ENCODE peak calls at places on chromosomes 2 and 18, in six cellular contexts. B, A, J, E, L and K are unnamed samples.

GRCh38 chr2:12605936-12606335 is 110.8 kb upstream of the TRIB2 start:
- DNase-seq in E (no peak), B (no peak), L (no peak), J (no peak), A (peak; percentile 21), K (no peak)

GRCh38 chr18:55256568-55257289 is 297.5 kb upstream of the CCDC68 start:
- DNase-seq in A (no peak), E (no peak), B (no peak), J (no peak), L (no peak), K (peak; percentile 87)

GRCh38 chr18:36734589-36734988 is 94.2 kb downstream of the TPGS2 start:
- DNase-seq in L (no peak), B (no peak), A (no peak), E (no peak), J (no peak), K (no peak)

GRCh38 chr2:118059919-118060478 is 28.3 kb upstream of the INSIG2 start:
- DNase-seq in A (peak; percentile 74), L (no peak), E (no peak), J (peak; percentile 92), B (no peak), K (no peak)

GRCh38 chr2:195533771-195534642 is 123.0 kb upstream of the SLC39A10 start:
- DNase-seq in A (peak; percentile 94), B (no peak), L (no peak), E (no peak), J (peak; percentile 79), K (peak; percentile 14)

GRCh38 chr18:9008203-9008708 is 94.2 kb upstream of the NDUFV2 start:
- DNase-seq in E (no peak), J (no peak), A (no peak), B (no peak), L (no peak), K (no peak)

GRCh38 chr2:20094955-20095354 is 43.5 kb upstream of the LAPTM4A start:
- DNase-seq in L (no peak), E (no peak), J (no peak), A (no peak), B (no peak), K (no peak)

GRCh38 chr2:154067124-154067523 is 195.4 kb downstream of the GALNT13 start:
- DNase-seq in L (no peak), J (no peak), B (no peak), E (no peak), A (no peak), K (no peak)

GRCh38 chr2:85326946-85327756 is 638 bp downstream of the TGOLN2 start:
- DNase-seq in A (peak; percentile 45), B (peak; percentile 41), E (no peak), J (peak; percentile 59), L (peak; percentile 33), K (peak; percentile 33)

GRCh38 chr2:127864877-127865276 is 6.9 kb upstream of the POLR2D start:
- DNase-seq in E (no peak), L (no peak), A (no peak), J (peak; percentile 32), B (no peak), K (peak; percentile 52)

GRCh38 chr2:179671314-179671713 is 190.1 kb downstream of the ZNF385B start:
- DNase-seq in J (no peak), L (no peak), A (no peak), E (no peak), B (no peak), K (no peak)

GRCh38 chr2:48397846-48398245 is 132.1 kb upstream of the STON1 start:
- DNase-seq in E (no peak), A (no peak), J (no peak), B (no peak), L (no peak), K (no peak)

GRCh38 chr18:77087391-77088141 is 45.0 kb downstream of the MBP start:
- DNase-seq in J (peak; percentile 65), A (no peak), B (no peak), E (no peak), L (peak; percentile 37), K (peak; percentile 40)

GRCh38 chr2:2012505-2012904 is 268.2 kb upstream of the PXDN start:
- DNase-seq in L (no peak), A (no peak), E (no peak), J (no peak), B (no peak), K (no peak)

GRCh38 chr2:105873721-105874120 is 129.0 kb downstream of the NCK2 start:
- DNase-seq in J (peak; percentile 90), E (no peak), A (peak; percentile 89), L (peak; percentile 27), B (no peak), K (no peak)

GRCh38 chr18:49335677-49336076 is 124.8 kb downstream of the DYM start:
- DNase-seq in L (no peak), J (no peak), E (no peak), B (no peak), A (no peak), K (peak; percentile 7)

GRCh38 chr18:63233334-63233733 is 86.2 kb downstream of the BCL2 start:
- DNase-seq in J (no peak), A (no peak), L (no peak), B (no peak), E (no peak), K (no peak)

GRCh38 chr2:214706986-214707385 is 102.5 kb downstream of the BARD1 start:
- DNase-seq in B (no peak), E (no peak), A (peak; percentile 43), J (peak; percentile 4), L (no peak), K (peak; percentile 80)

GRCh38 chr2:78832481-78832880 is 193.0 kb upstream of the REG3G start:
- DNase-seq in E (no peak), J (no peak), B (no peak), L (no peak), A (no peak), K (no peak)

GRCh38 chr2:188142636-188143035 is 149.0 kb upstream of the GULP1 start:
- DNase-seq in A (peak; percentile 28), L (no peak), B (no peak), E (no peak), J (peak; percentile 34), K (no peak)

GRCh38 chr18:63540131-63540530 is 2.0 kb upstream of the SERPINB12 start:
- DNase-seq in A (peak; percentile 46), L (peak; percentile 30), E (no peak), J (peak; percentile 3), B (no peak), K (peak; percentile 65)

GRCh38 chr2:134657650-134658250 is 61.0 kb downstream of the TMEM163 start:
- DNase-seq in L (no peak), A (no peak), J (no peak), E (no peak), B (peak; percentile 43), K (no peak)

GRCh38 chr2:64742678-64743077 is 89.0 kb upstream of the SERTAD2 start:
- DNase-seq in J (no peak), B (no peak), E (no peak), L (no peak), A (no peak), K (no peak)

GRCh38 chr18:45359275-45360009 is 255.8 kb upstream of the SLC14A2 start:
- DNase-seq in B (no peak), J (no peak), A (no peak), E (no peak), L (no peak), K (peak; percentile 16)

GRCh38 chr18:76958692-76959341 is 136.5 kb downstream of the ZNF236 start:
- DNase-seq in J (no peak), L (no peak), B (no peak), A (no peak), E (no peak), K (peak; percentile 91)

GRCh38 chr2:155844481-155844880 is 488.0 kb downstream of the NR4A2 start:
- DNase-seq in L (no peak), J (no peak), E (no peak), B (no peak), A (no peak), K (no peak)

GRCh38 chr2:174591740-174592139 is 5.9 kb downstream of the WIPF1 start:
- DNase-seq in J (no peak), L (no peak), B (no peak), E (no peak), A (no peak), K (no peak)

DNA sequence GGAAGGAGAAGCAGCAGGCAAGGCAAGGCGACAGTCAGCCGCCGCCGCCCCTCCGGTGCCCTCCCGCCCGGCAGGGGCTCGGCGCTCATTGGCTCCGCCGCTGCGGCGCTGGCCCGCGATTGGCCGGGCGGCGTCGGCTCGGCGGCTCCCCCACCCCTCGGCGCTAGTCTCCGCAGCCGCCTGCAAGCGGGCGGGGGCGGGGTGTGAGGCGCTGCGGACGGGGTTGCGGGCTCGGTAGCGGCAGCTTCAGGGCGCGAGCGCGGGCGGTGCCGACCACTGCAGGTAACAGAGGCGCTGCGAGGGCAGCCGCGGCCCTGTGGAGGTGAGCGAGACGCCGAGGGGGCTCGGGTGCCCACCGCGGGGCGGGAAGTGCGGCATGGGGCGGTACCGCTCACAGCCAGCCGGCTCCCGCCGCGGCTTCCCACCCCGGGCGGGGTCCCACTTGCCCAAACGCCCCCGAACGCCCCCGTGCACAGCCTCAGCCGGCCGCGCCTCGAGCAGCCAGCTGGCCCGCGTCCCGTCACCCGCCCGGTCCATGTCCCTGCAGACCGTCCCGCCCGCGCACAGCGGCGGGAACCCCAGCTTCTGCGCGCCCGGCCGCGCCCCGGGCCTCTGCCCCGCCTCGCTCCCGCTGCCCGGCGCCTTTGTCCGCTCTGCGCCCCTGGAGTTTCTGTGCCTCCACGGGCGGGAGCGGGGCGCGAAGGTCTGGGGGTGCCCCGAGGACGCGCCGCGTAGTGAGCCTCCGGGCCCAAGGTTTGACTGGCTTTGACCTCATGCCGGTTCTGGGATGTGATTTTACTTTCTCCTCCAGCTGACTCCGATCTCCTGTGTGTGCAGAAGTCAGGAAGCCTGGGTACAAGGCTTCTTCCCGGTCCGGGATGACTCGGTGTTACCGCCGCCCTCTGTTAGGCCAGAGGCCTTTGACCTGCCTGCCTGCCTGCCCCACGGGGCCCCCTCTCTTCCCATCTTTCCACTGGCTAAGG is at the start of gene SANBR:
- DNase-seq in B (peak; percentile 96), A (peak; percentile 67), J (peak; percentile 85), L (peak; percentile 55), E (peak; percentile 74), K (peak; percentile 84)
- H3K18ac ChIP-seq in B (no peak within 1 kb of the TSS), A (peak within 1 kb of the TSS; percentile 4), J (peak within 1 kb of the TSS; percentile 94), L (peak within 1 kb of the TSS; percentile 98), E (no peak within 1 kb of the TSS), K (peak within 1 kb of the TSS; percentile 96)

GRCh38 chr2:24918326-24919099 is 1.5 kb downstream of the ADCY3 start:
- DNase-seq in B (no peak), L (no peak), E (no peak), A (no peak), J (no peak), K (no peak)
- H2AFZ ChIP-seq in B (no peak overlapping the region), L (no peak overlapping the region), E (no peak overlapping the region), A (peak overlapping the region; percentile 85), J (no peak overlapping the region), K (no peak overlapping the region)

GRCh38 chr2:152644197-152644873 is 72.9 kb downstream of the PRPF40A start:
- DNase-seq in B (no peak), L (no peak), J (no peak), E (no peak), A (no peak), K (no peak)
- H3K27ac ChIP-seq in B (no peak overlapping the region), L (no peak overlapping the region), J (no peak overlapping the region), E (no peak overlapping the region), A (no peak overlapping the region), K (peak overlapping the region; percentile 23)

DNA sequence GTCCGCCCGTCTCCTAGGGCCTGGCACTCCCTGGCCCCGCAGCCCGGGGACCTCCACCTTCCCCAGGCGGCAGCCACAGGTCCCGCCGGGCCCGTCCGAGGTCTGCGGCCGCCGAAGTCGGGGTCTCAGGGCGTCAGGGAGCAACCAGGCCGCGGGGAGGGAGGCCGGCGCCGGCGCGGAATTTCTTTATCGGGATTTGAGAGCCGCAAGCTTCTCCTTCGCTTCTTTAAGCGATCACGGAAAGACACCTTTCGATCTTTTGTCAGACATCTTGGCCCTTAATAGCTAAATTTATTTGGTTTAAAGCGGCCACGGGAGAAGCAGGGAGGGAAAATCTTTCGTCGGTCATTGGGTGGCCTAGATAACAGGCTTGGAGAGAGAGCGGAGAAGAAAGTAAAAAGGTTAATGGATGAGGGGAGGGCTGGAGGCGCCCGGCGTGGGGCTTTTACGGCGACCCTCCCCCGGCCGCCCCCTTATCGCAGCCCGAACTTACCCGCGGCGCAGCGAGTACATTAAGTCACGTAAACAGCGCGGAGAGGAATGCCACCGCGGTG is 4.3 kb upstream of the GATA6 start:
- DNase-seq in L (no peak), E (no peak), A (no peak), B (peak; percentile 35), J (no peak), K (no peak)
- H3K18ac ChIP-seq in L (peak overlapping the region; percentile 61), E (no peak overlapping the region), A (no peak overlapping the region), B (no peak overlapping the region), J (no peak overlapping the region), K (no peak overlapping the region)